ENCODE peak calls at places on chromosomes 12 and 14, in ten cellular contexts. I is GM19239; X is NCI-H1436; O is kidney epithelial cell; T is stimulated activated CD8-positive, alpha-beta memory T cell treated with anti-CD3 and anti-CD28 coated beads, Interleukin-2, amount 100 ng/mL, for 1 hour; Z is fibroblast of pulmonary artery; Y is AG08395; B is CD8-positive, alpha-beta T cell; E is DMS153; R is upper lobe of left lung. V is an unnamed sample.

GRCh38 chr14:49492151-49492550 is 94.0 kb downstream of the RPS29 start:
- DNase-seq in E (no peak), T (no peak), O (no peak), Y (no peak), I (no peak), R (no peak), B (no peak), Z (no peak), X (no peak), V (no peak)

GRCh38 chr12:53052419-53053222 is 2.8 kb downstream of the TNS2 start:
- DNase-seq in T (no peak), E (peak), I (no peak), Y (peak), X (no peak), B (no peak), Z (peak), O (no peak), R (peak), V (no peak)

GRCh38 chr12:51954465-51955361 is 3.2 kb downstream of the ACVR1B start:
- DNase-seq in B (no peak), O (no peak), R (no peak), T (no peak), X (no peak), I (no peak), Y (no peak), Z (peak), E (no peak), V (no peak)

GRCh38 chr14:37598973-37599526 is 3.6 kb downstream of the TTC6 start:
- DNase-seq in E (no peak), Z (no peak), O (no peak), R (no peak), X (no peak), Y (no peak), B (no peak), I (no peak), T (no peak), V (no peak)

GRCh38 chr12:59396519-59396918 is 199.3 kb upstream of the SLC16A7 start:
- DNase-seq in R (no peak), T (no peak), I (no peak), X (no peak), B (no peak), Z (no peak), E (no peak), O (no peak), Y (no peak), V (no peak)

GRCh38 chr12:32921397-32921796 is 24.8 kb upstream of the PKP2 start:
- DNase-seq in E (no peak), Z (peak), X (no peak), Y (no peak), R (no peak), T (no peak), O (no peak), B (no peak), I (no peak), V (peak)

GRCh38 chr12:52032431-52032796 is 18.8 kb upstream of the NR4A1 start:
- DNase-seq in Y (peak), T (no peak), R (peak), Z (peak), B (no peak), E (no peak), X (no peak), O (no peak), I (no peak), V (peak)

GRCh38 chr14:104316723-104317499 is 178.5 kb downstream of the KIF26A start:
- DNase-seq in T (no peak), R (peak), Y (no peak), X (no peak), I (no peak), B (no peak), Z (no peak), O (no peak), E (no peak), V (no peak)

GRCh38 chr12:106245767-106246166 is 2.1 kb downstream of the CKAP4 start:
- DNase-seq in R (peak), Z (peak), I (no peak), Y (peak), X (no peak), B (no peak), T (no peak), E (no peak), O (no peak), V (peak)

GRCh38 chr12:124898200-124898950 is 16.1 kb downstream of the UBC start:
- DNase-seq in T (peak), O (no peak), B (peak), X (peak), Z (peak), Y (peak), R (peak), I (no peak), E (peak), V (no peak)

GRCh38 chr12:12721251-12721689 is 4.1 kb downstream of the CDKN1B start:
- DNase-seq in E (peak), O (no peak), B (no peak), X (no peak), Y (no peak), R (no peak), T (no peak), I (no peak), Z (no peak), V (no peak)

GRCh38 chr12:115088995-115089841 is 405.2 kb upstream of the TBX3 start:
- DNase-seq in I (no peak), O (no peak), E (no peak), Z (no peak), Y (no peak), T (no peak), X (no peak), B (no peak), R (no peak), V (no peak)